ENCODE peak calls at places on chromosome 6, in four cellular contexts. One of them, this sample, is unnamed.

GRCh38 chr6:43578748-43579147 is 2.8 kb downstream of the POLH start:
- DNase-seq in foreskin fibroblast: peak
- DNase-seq in lung: no peak
- DNase-seq in CD4-positive, alpha-beta T cell: no peak
- DNase-seq in this sample: no peak

GRCh38 chr6:126352514-126352913 is 12.6 kb downstream of the CENPW start:
- DNase-seq in foreskin fibroblast: no peak
- DNase-seq in lung: no peak
- DNase-seq in CD4-positive, alpha-beta T cell: no peak
- DNase-seq in this sample: no peak

GRCh38 chr6:46325561-46326525 is 155.1 kb upstream of the ENPP5 start:
- DNase-seq in foreskin fibroblast: peak
- DNase-seq in lung: no peak
- DNase-seq in CD4-positive, alpha-beta T cell: no peak
- DNase-seq in this sample: no peak

GRCh38 chr6:85452441-85452881 is 2.6 kb downstream of the NT5E start:
- DNase-seq in foreskin fibroblast: peak
- DNase-seq in lung: no peak
- DNase-seq in CD4-positive, alpha-beta T cell: no peak
- DNase-seq in this sample: no peak

GRCh38 chr6:129695373-129696027 is 14.5 kb downstream of the ARHGAP18 start:
- DNase-seq in foreskin fibroblast: no peak
- DNase-seq in lung: no peak
- DNase-seq in CD4-positive, alpha-beta T cell: no peak
- DNase-seq in this sample: no peak

GRCh38 chr6:156976144-156977088 is 199.2 kb downstream of the ARID1B start:
- DNase-seq in foreskin fibroblast: no peak
- DNase-seq in lung: no peak
- DNase-seq in CD4-positive, alpha-beta T cell: no peak
- DNase-seq in this sample: no peak

GRCh38 chr6:167214216-167214615 is 56.4 kb upstream of the GPR31 start:
- DNase-seq in foreskin fibroblast: no peak
- DNase-seq in lung: no peak
- DNase-seq in CD4-positive, alpha-beta T cell: no peak
- DNase-seq in this sample: no peak

GRCh38 chr6:68651018-68651985 is 16.2 kb downstream of the ADGRB3 start:
- DNase-seq in foreskin fibroblast: peak
- DNase-seq in lung: no peak
- DNase-seq in CD4-positive, alpha-beta T cell: no peak
- DNase-seq in this sample: no peak

GRCh38 chr6:41379314-41379713 is 43.9 kb downstream of the NCR2 start:
- DNase-seq in foreskin fibroblast: no peak
- DNase-seq in lung: no peak
- DNase-seq in CD4-positive, alpha-beta T cell: no peak
- DNase-seq in this sample: no peak

GRCh38 chr6:76885861-76886301 is 577.4 kb downstream of the HTR1B start:
- DNase-seq in foreskin fibroblast: peak
- DNase-seq in lung: no peak
- DNase-seq in CD4-positive, alpha-beta T cell: no peak
- DNase-seq in this sample: peak

GRCh38 chr6:56037587-56037986 is 162.2 kb upstream of the BMP5 start:
- DNase-seq in foreskin fibroblast: no peak
- DNase-seq in lung: no peak
- DNase-seq in CD4-positive, alpha-beta T cell: no peak
- DNase-seq in this sample: no peak

GRCh38 chr6:13794184-13794583 is 20.2 kb downstream of the MCUR1 start:
- DNase-seq in foreskin fibroblast: peak
- DNase-seq in lung: no peak
- DNase-seq in CD4-positive, alpha-beta T cell: no peak
- DNase-seq in this sample: no peak

GRCh38 chr6:34018961-34019606 is 126.8 kb downstream of the GRM4 start:
- DNase-seq in foreskin fibroblast: no peak
- DNase-seq in lung: no peak
- DNase-seq in CD4-positive, alpha-beta T cell: no peak
- DNase-seq in this sample: no peak

This sample was measured in thoracic aorta.